ENCODE peak calls at places on chromosomes 5 and 9, in six cellular contexts. Z is EL; P is activated naive CD4-positive, alpha-beta T cell treated with anti-CD3 and anti-CD28 coated beads, Interleukin-2, amount 10 ng/mL, durations not matched to agents 7 days and 5 days; O is heart right ventricle; X is nephron progenitor cell; A is SJCRH30. C is an unnamed sample.

GRCh38 chr9:135673941-135674340 is 10.8 kb downstream of the LCN9 start:
- DNase-seq in P (no peak), X (no peak), Z (no peak), A (no peak), O (no peak), C (no peak)

GRCh38 chr9:136525207-136525606 is 20.6 kb downstream of the NOTCH1 start:
- DNase-seq in X (peak), A (peak), P (no peak), O (no peak), Z (no peak), C (no peak)

GRCh38 chr9:115551396-115551795 is 433.4 kb upstream of the TNC start:
- DNase-seq in P (no peak), A (no peak), X (no peak), Z (peak), O (no peak), C (no peak)

GRCh38 chr5:77379558-77380061 is 112.5 kb downstream of the WDR41 start:
- DNase-seq in P (peak), A (no peak), O (no peak), X (no peak), Z (no peak), C (peak)

GRCh38 chr9:83620841-83621636 is 1.9 kb upstream of the IDNK start:
- DNase-seq in X (peak), O (peak), A (peak), Z (peak), P (peak), C (peak)

GRCh38 chr9:17462869-17463464 is 115.9 kb upstream of the SH3GL2 start:
- DNase-seq in P (peak), X (peak), Z (peak), O (peak), A (peak), C (no peak)

GRCh38 chr5:120938604-120939003 is 474.5 kb downstream of the PRR16 start:
- DNase-seq in O (no peak), A (no peak), X (no peak), Z (no peak), P (no peak), C (no peak)

GRCh38 chr9:87667164-87667738 is 58.7 kb upstream of the CTSL start:
- DNase-seq in A (peak), P (no peak), O (no peak), Z (peak), X (peak), C (no peak)

GRCh38 chr5:58188287-58188651 is 271.6 kb downstream of the PLK2 start:
- DNase-seq in P (no peak), A (peak), Z (peak), X (no peak), O (no peak), C (no peak)

GRCh38 chr5:148372883-148373282 is 10.9 kb upstream of the FBXO38 start:
- DNase-seq in O (no peak), A (no peak), X (no peak), P (no peak), Z (no peak), C (no peak)